ENCODE peak calls at places on chromosomes 16 and 17, in five cellular contexts. H, K, R, E and W are unnamed samples.

GRCh38 chr17:35871415-35871814 is 2.7 kb upstream of the HEATR9 start:
- DNase-seq in E (no peak), R (no peak), K (no peak), H (no peak), W (no peak)

GRCh38 chr17:38674013-38674748 is 576 bp downstream of the EPOP start:
- DNase-seq in H (no peak), K (peak; percentile 27), R (no peak), E (no peak), W (peak; percentile 75)

GRCh38 chr16:57531635-57532220 is 4.6 kb downstream of the CCDC102A start:
- DNase-seq in K (no peak), H (no peak), R (no peak), E (no peak), W (peak; percentile 30)

GRCh38 chr17:15341385-15341849 is at the start of gene TEKT3:
- DNase-seq in K (peak; percentile 87), H (no peak), R (peak; percentile 49), E (no peak), W (peak; percentile 92)

GRCh38 chr17:77537566-77537965 is 396.8 kb downstream of the SEC14L1 start:
- DNase-seq in H (no peak), R (no peak), K (no peak), E (no peak), W (no peak)

GRCh38 chr16:166375-167116 is 768 bp downstream of the HBM start:
- DNase-seq in R (no peak), K (no peak), H (no peak), E (no peak), W (no peak)

GRCh38 chr17:46765491-46765890 is 53.0 kb downstream of the WNT3 start:
- DNase-seq in H (no peak), K (peak; percentile 16), E (no peak), R (no peak), W (no peak)

GRCh38 chr17:5947701-5948180 is 122.4 kb upstream of the WSCD1 start:
- DNase-seq in H (no peak), K (no peak), E (no peak), R (no peak), W (no peak)

GRCh38 chr16:31202402-31203385 is at the start of gene PYCARD:
- DNase-seq in H (no peak), K (peak; percentile 45), R (no peak), E (no peak), W (peak; percentile 90)

GRCh38 chr16:79211581-79211980 is 389.0 kb downstream of the MAF start:
- DNase-seq in H (no peak), R (no peak), K (no peak), E (no peak), W (no peak)

GRCh38 chr16:2199095-2199494 is 2.7 kb upstream of the CASKIN1 start:
- DNase-seq in E (no peak), R (no peak), H (no peak), K (no peak), W (no peak)

GRCh38 chr16:31395647-31396046 is 2.5 kb downstream of the ITGAD start:
- DNase-seq in E (no peak), H (no peak), K (no peak), R (no peak), W (no peak)

GRCh38 chr16:25089346-25089745 is 22.2 kb upstream of the LCMT1 start:
- DNase-seq in R (no peak), H (no peak), K (no peak), E (no peak), W (no peak)

GRCh38 chr17:40556198-40556661 is 9.0 kb downstream of the CCR7 start:
- DNase-seq in K (peak; percentile 10), R (no peak), E (no peak), H (no peak), W (no peak)

GRCh38 chr17:58324409-58325288 is 3.9 kb downstream of the TSPOAP1 start:
- DNase-seq in K (peak; percentile 69), H (no peak), R (no peak), E (no peak), W (peak; percentile 85)
- H3K27me3 ChIP-seq in K (peaks cover 9% of the 10 kb centered on the region), H (no peaks in the 10 kb centered on the region), R (no peaks in the 10 kb centered on the region), E (no peaks in the 10 kb centered on the region), W (no peaks in the 10 kb centered on the region)

GRCh38 chr17:29615492-29616299 is 7.0 kb downstream of the CORO6 start:
- DNase-seq in H (peak; percentile 68), K (peak; percentile 92), R (peak; percentile 43), E (no peak), W (peak; percentile 92)

GRCh38 chr17:29617481-29618271 is 5.0 kb downstream of the CORO6 start:
- DNase-seq in H (peak; percentile 78), K (peak; percentile 87), E (no peak), R (no peak), W (peak; percentile 94)

GRCh38 chr17:29617125-29617480 is 5.6 kb downstream of the CORO6 start:
- DNase-seq in K (peak; percentile 83), R (no peak), E (peak; percentile 44), H (peak; percentile 78), W (peak; percentile 90)

GRCh38 chr17:29615048-29615385 is 7.7 kb downstream of the CORO6 start:
- DNase-seq in E (no peak), H (peak; percentile 51), K (no peak), R (no peak), W (peak; percentile 75)

DNA sequence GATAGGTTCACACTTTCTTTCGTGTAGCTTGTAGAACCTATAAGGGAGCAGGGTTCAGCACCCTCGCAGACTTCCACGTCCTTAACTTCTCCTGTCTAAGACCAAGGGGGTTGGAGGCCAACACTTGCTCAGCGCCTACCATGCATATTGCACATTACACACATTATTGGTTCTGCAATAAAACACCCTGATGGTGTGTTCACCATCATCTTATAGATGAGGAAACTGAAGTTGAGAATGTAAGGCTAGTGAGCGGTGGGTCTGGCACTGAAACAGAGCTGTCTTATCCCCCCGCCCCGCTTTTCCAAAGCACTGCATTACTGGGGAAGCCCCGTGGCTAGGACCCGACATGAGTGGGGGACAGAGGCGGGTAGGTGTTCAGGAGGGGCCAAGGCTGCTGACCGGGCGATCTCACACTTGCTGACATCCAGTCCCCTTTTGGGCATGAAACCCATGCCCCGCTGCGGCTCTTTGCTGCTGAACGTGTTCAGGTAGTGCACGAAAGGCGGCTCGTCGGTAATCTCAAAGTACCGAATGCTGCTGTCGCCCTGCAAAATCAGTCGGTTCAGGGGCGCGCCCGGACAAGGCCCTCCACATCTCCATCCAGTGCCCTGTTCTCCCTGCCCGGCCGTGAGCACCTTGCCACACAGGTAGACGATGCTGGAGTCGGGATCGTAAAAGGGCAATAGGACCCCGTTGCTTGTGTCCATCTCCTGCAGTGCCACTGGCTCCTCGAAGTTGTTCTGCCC is 6.2 kb downstream of the CORO6 start:
- DNase-seq in K (no peak), E (no peak), R (no peak), H (no peak), W (no peak)
- H3K27ac ChIP-seq in K (no peak overlapping the region), E (peak overlapping the region; percentile 48), R (no peak overlapping the region), H (no peak overlapping the region), W (no peak overlapping the region)

DNA sequence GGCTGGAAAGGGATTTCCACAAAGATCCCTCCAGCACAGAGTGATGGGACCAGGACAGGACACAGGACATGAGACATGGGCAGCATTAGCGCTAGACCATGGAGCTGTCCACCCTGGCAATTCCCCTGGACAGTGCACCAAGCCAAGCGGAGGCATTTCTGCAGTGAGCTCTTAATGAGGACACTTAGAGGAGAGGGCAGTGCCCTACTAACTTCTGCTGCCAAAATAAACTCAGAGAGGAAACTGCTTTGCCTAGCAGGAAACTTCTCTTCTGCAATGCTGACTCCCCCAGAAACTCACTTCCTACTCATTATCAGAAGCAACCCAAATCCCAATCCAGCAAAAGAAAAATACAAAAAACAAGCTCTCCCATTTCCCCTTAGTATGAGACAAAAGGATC is 119.2 kb downstream of the HS3ST2 start:
- DNase-seq in R (no peak), H (no peak), K (no peak), E (no peak), W (no peak)
- H3K27me3 ChIP-seq in R (no peaks in the 10 kb centered on the region), H (no peaks in the 10 kb centered on the region), K (peaks cover 42% of the 10 kb centered on the region), E (no peaks in the 10 kb centered on the region), W (peaks cover 8% of the 10 kb centered on the region)

DNA sequence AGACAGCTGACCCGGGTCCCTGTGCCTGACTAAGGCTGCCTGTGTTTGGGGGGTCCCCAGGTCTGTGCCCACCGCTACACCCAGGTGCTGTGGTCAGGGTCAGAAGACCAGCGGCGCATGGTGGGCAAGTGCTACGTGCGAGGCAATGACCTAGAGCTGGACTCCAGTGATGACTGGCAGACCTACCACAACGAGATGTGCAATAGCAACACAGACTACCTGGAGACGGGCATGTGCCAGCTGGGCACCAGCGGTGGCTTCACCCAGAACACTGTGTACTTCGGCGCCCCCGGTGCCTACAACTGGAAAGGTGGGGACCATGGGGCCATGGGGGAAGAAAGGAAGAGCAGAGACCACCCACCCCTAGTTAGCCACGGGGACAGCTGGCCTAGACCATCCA is 12.1 kb downstream of the ITGA3 start:
- DNase-seq in R (no peak), H (no peak), E (no peak), K (no peak), W (no peak)
- H3K27ac ChIP-seq in R (no peak overlapping the region), H (no peak overlapping the region), E (no peak overlapping the region), K (peak overlapping the region; percentile 17), W (no peak overlapping the region)

DNA sequence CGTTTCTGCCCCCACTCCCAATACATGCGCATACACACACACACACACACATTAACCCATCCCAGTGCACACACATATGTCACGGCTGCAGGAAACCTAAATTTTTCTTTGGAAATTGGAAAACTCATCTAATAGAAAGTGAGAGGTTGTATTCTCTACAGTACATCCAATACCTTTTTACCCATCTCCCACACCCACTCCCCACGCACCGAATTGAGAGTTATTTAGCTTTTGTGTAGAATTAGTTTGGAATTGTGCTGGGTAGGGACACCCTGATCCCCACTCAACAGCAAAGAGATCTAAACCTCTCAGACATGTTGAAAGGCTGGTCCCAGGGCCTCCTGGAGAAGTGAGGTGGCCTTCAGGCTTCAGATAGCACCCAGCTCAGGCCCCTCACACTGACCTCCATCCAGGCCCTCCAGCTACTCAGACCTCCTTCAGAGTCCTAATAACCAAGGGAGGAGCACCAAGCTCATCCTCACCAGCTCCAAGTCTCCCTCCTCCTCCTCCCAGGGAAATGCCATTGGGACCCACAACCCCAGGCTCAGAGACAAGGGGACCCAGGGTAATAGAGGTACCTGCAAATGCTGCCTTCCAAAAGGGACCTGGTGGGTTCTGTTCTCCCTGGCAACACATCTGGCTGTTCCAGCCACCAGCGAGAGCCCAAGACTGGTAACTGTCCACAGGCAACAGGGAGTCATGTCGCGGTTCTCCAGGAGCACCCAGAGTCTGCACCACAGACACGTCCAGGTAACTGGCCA is 955 bp downstream of the HOXB13 start:
- DNase-seq in E (no peak), R (no peak), K (no peak), H (no peak), W (no peak)
- H3K27me3 ChIP-seq in E (peaks cover 74% of the 10 kb centered on the region), R (peaks cover 50% of the 10 kb centered on the region), K (peaks cover 100% of the 10 kb centered on the region), H (peaks cover 77% of the 10 kb centered on the region), W (peaks cover 99% of the 10 kb centered on the region)